ENCODE peak calls at places on chromosomes 2 and 18, in five cellular contexts. Z is tibial artery, N is amygdala, W is mucosa of descending colon, V is NCI-H524 treated with DMSO at 0.1 percent for 48 hours. C is an unnamed sample.

GRCh38 chr2:206378835-206379234 is 64.5 kb upstream of the ADAM23 start:
- DNase-seq in Z (no peak), W (no peak), V (no peak), N (no peak), C (no peak)

GRCh38 chr2:162092656-162093556 is 18.9 kb upstream of the DPP4 start:
- DNase-seq in Z (no peak), N (no peak), W (no peak), V (no peak), C (no peak)

GRCh38 chr2:232465061-232465460 is 9.1 kb downstream of the ALPI start:
- DNase-seq in W (peak; percentile 11), V (no peak), N (no peak), Z (no peak), C (no peak)

GRCh38 chr2:190835303-190835930 is 45.2 kb upstream of the GLS start:
- DNase-seq in Z (peak; percentile 85), N (no peak), V (no peak), W (no peak), C (no peak)

GRCh38 chr2:9286553-9287399 is 80.2 kb downstream of the ASAP2 start:
- DNase-seq in W (no peak), V (no peak), N (no peak), Z (no peak), C (no peak)

GRCh38 chr2:30978854-30979253 is 159.4 kb downstream of the GALNT14 start:
- DNase-seq in Z (no peak), V (no peak), N (no peak), W (no peak), C (no peak)

GRCh38 chr2:162056796-162057399 is 17.1 kb downstream of the DPP4 start:
- DNase-seq in Z (no peak), N (no peak), V (no peak), W (no peak), C (no peak)

GRCh38 chr2:220269421-220269820 is 642.0 kb downstream of the SLC4A3 start:
- DNase-seq in W (no peak), Z (no peak), N (no peak), V (no peak), C (no peak)

GRCh38 chr18:22432672-22433137 is 15.0 kb upstream of the CTAGE1 start:
- DNase-seq in N (no peak), W (peak; percentile 50), V (no peak), Z (peak; percentile 93), C (peak; percentile 58)

GRCh38 chr2:13558368-13558767 is 841.6 kb downstream of the TRIB2 start:
- DNase-seq in Z (no peak), W (no peak), V (no peak), N (no peak), C (no peak)

GRCh38 chr2:142042536-142043199 is 88.1 kb downstream of the LRP1B start:
- DNase-seq in Z (no peak), W (no peak), V (no peak), N (no peak), C (no peak)

GRCh38 chr18:43606800-43607199 is 329.5 kb upstream of the SYT4 start:
- DNase-seq in Z (no peak), N (no peak), W (no peak), V (no peak), C (no peak)

GRCh38 chr18:75249672-75250470 is 39.3 kb downstream of the TSHZ1 start:
- DNase-seq in W (no peak), N (no peak), V (no peak), Z (no peak), C (no peak)

GRCh38 chr18:23752363-23752762 is 63.1 kb downstream of the LAMA3 start:
- DNase-seq in W (no peak), V (no peak), N (no peak), Z (no peak), C (no peak)

GRCh38 chr2:222945887-222946286 is 85.1 kb downstream of the ACSL3 start:
- DNase-seq in V (no peak), W (no peak), N (no peak), Z (no peak), C (no peak)

GRCh38 chr18:42798606-42799005 is 316.9 kb downstream of the RIT2 start:
- DNase-seq in V (no peak), N (no peak), Z (no peak), W (no peak), C (no peak)

GRCh38 chr2:108823286-108823685 is 36.7 kb downstream of the CCDC138 start:
- DNase-seq in Z (no peak), W (no peak), N (no peak), V (no peak), C (no peak)

GRCh38 chr2:238822955-238823354 is 24.9 kb upstream of the TWIST2 start:
- DNase-seq in W (no peak), Z (no peak), V (no peak), N (no peak), C (no peak)

GRCh38 chr18:8084160-8084559 is 517.0 kb downstream of the PTPRM start:
- DNase-seq in Z (no peak), W (no peak), N (no peak), V (no peak), C (no peak)

GRCh38 chr2:88903744-88904353 is 212.4 kb downstream of the RPIA start:
- DNase-seq in N (no peak), W (no peak), Z (no peak), V (no peak), C (no peak)

GRCh38 chr2:222736301-222736700 is 64.8 kb downstream of the MOGAT1 start:
- DNase-seq in V (no peak), W (no peak), Z (no peak), N (no peak), C (no peak)

GRCh38 chr2:72757177-72757775 is 68.6 kb downstream of the EXOC6B start:
- DNase-seq in W (no peak), V (no peak), N (no peak), Z (no peak), C (no peak)

GRCh38 chr2:127398239-127398590 is 10.4 kb upstream of the MAP3K2 start:
- DNase-seq in Z (peak; percentile 96), V (no peak), N (no peak), W (peak; percentile 79), C (peak; percentile 88)

GRCh38 chr2:119223521-119224390 is at the start of gene STEAP3:
- DNase-seq in N (no peak), Z (peak; percentile 88), V (no peak), W (peak; percentile 89), C (peak; percentile 86)

GRCh38 chr2:239581352-239581901 is 180.6 kb upstream of the HDAC4 start:
- DNase-seq in V (no peak), N (no peak), W (peak; percentile 3), Z (peak; percentile 48), C (no peak)

GRCh38 chr2:186274936-186275575 is 211.0 kb upstream of the ZC3H15 start:
- DNase-seq in N (no peak), Z (no peak), W (no peak), V (no peak), C (no peak)

GRCh38 chr2:111975053-111975552 is 76.7 kb downstream of the MERTK start:
- DNase-seq in N (no peak), W (no peak), V (no peak), Z (peak; percentile 75), C (no peak)

GRCh38 chr2:106686814-106687213 is 199.2 kb downstream of the ST6GAL2 start:
- DNase-seq in N (no peak), Z (no peak), W (no peak), V (no peak), C (no peak)

GRCh38 chr18:65934874-65935273 is 184.1 kb downstream of the CDH7 start:
- DNase-seq in Z (no peak), W (no peak), N (no peak), V (no peak), C (no peak)

GRCh38 chr2:70948350-70949003 is 12.8 kb downstream of the ATP6V1B1 start:
- DNase-seq in N (peak; percentile 44), V (no peak), Z (peak; percentile 82), W (peak; percentile 80), C (peak; percentile 80)

GRCh38 chr2:136065384-136065783 is 52.6 kb downstream of the CXCR4 start:
- DNase-seq in N (no peak), Z (no peak), V (peak; percentile 41), W (no peak), C (no peak)

GRCh38 chr2:103161456-103162289 is 399.8 kb downstream of the TMEM182 start:
- DNase-seq in Z (no peak), W (no peak), N (no peak), V (peak; percentile 6), C (no peak)

GRCh38 chr18:26442139-26442538 is 106.2 kb downstream of the KCTD1 start:
- DNase-seq in Z (no peak), N (no peak), W (no peak), V (no peak), C (no peak)

C was measured in transverse colon.